ENCODE peak calls at places on chromosomes 11 and 22, in nine cellular contexts. A, M, W, N, E, Y, B, G and X are unnamed samples.

GRCh38 chr11:45652781-45653180 is 12.6 kb downstream of the CHST1 start:
- DNase-seq in M (no peak), A (no peak), B (no peak), G (peak), W (no peak), E (no peak), Y (peak), N (peak), X (no peak)

GRCh38 chr11:130434521-130435223 is 6.3 kb upstream of the ADAMTS8 start:
- DNase-seq in E (peak), G (peak), B (peak), A (peak), N (peak), W (no peak), Y (peak), M (no peak), X (no peak)

GRCh38 chr11:976431-977160 is 50.9 kb downstream of the AP2A2 start:
- DNase-seq in Y (no peak), B (peak), E (no peak), A (no peak), W (no peak), M (no peak), N (peak), G (peak), X (no peak)

GRCh38 chr22:39092111-39092867 is 4.8 kb upstream of the APOBEC3H start:
- DNase-seq in Y (no peak), A (no peak), N (no peak), B (peak), M (no peak), G (no peak), W (no peak), E (no peak), X (no peak)

GRCh38 chr11:59097113-59097708 is 9.8 kb upstream of the FAM111B start:
- DNase-seq in E (peak), A (no peak), N (peak), G (peak), Y (peak), W (no peak), M (no peak), B (peak), X (peak)

GRCh38 chr22:22082960-22083359 is 100.4 kb upstream of the TOP3B start:
- DNase-seq in W (no peak), Y (no peak), E (no peak), A (no peak), B (no peak), N (no peak), G (no peak), M (no peak), X (no peak)

GRCh38 chr22:30868663-30869385 is 99.8 kb downstream of the MORC2 start:
- DNase-seq in B (peak), E (no peak), Y (no peak), M (no peak), N (peak), A (peak), W (no peak), G (peak), X (peak)

GRCh38 chr22:38299001-38299651 is 18.1 kb downstream of the CSNK1E start:
- DNase-seq in W (no peak), B (no peak), N (no peak), A (no peak), E (no peak), Y (peak), G (no peak), M (no peak), X (no peak)

GRCh38 chr22:42863349-42863911 is 6.4 kb upstream of the ARFGAP3 start:
- DNase-seq in B (no peak), W (no peak), G (peak), A (no peak), Y (peak), N (peak), E (no peak), M (no peak), X (peak)

GRCh38 chr11:105937331-105937730 is 84.7 kb downstream of the MSANTD4 start:
- DNase-seq in N (peak), E (no peak), A (no peak), W (no peak), G (peak), Y (peak), M (no peak), B (no peak), X (peak)

GRCh38 chr22:46070722-46071450 is 79.4 kb upstream of the PPARA start:
- DNase-seq in G (peak), Y (peak), W (no peak), N (peak), B (peak), A (peak), M (no peak), E (peak), X (no peak)

GRCh38 chr11:70365536-70365912 is 32.8 kb upstream of the CTTN start:
- DNase-seq in M (no peak), Y (no peak), A (no peak), G (no peak), N (no peak), B (no peak), E (no peak), W (no peak), X (no peak)
- H3K4me3 ChIP-seq in M (no peak), Y (no peak), A (no peak), G (no peak), N (no peak), B (no peak), E (no peak), W (no peak), X (no peak)

GRCh38 chr11:124745270-124745834 is 5.6 kb downstream of the NRGN start:
- DNase-seq in Y (no peak), G (no peak), M (no peak), B (no peak), W (no peak), N (no peak), A (no peak), E (no peak), X (no peak)
- H3K4me3 ChIP-seq in Y (no peak), G (no peak), M (peak), B (no peak), W (no peak), N (no peak), A (peak), E (peak), X (peak)

GRCh38 chr22:18023509-18024275 is 669 bp downstream of the MICAL3 start:
- DNase-seq in N (peak), B (peak), M (no peak), A (peak), G (peak), Y (peak), E (peak), W (peak), X (no peak)

GRCh38 chr22:18024276-18024939 is at the start of gene MICAL3:
- DNase-seq in N (peak), Y (peak), A (peak), G (peak), B (peak), E (peak), W (no peak), M (no peak), X (no peak)

GRCh38 chr22:18022851-18023250 is 1.5 kb downstream of the MICAL3 start:
- DNase-seq in N (no peak), A (no peak), E (no peak), B (no peak), W (no peak), Y (peak), G (no peak), M (no peak), X (no peak)

GRCh38 chr22:18024956-18025720 is 777 bp upstream of the MICAL3 start:
- DNase-seq in Y (no peak), G (no peak), M (no peak), W (no peak), A (no peak), B (no peak), E (peak), N (no peak), X (no peak)

GRCh38 chr22:18021431-18021830 is 2.9 kb downstream of the MICAL3 start:
- DNase-seq in W (no peak), N (no peak), Y (no peak), M (no peak), G (no peak), B (no peak), A (no peak), E (no peak), X (no peak)
- H3K4me3 ChIP-seq in W (no peak), N (no peak), Y (no peak), M (no peak), G (no peak), B (no peak), A (no peak), E (no peak), X (no peak)

GRCh38 chr22:20573176-20573829 is 65.9 kb downstream of the MED15 start:
- DNase-seq in M (no peak), W (no peak), Y (no peak), A (no peak), G (no peak), B (no peak), E (no peak), N (no peak), X (no peak)

GRCh38 chr22:20569059-20570058 is 61.9 kb downstream of the MED15 start:
- DNase-seq in E (no peak), N (peak), W (peak), A (no peak), Y (peak), M (no peak), B (peak), G (peak), X (peak)

GRCh38 chr22:20572132-20572802 is 64.9 kb downstream of the MED15 start:
- DNase-seq in N (no peak), Y (no peak), G (no peak), M (no peak), W (no peak), E (no peak), A (no peak), B (peak), X (no peak)

GRCh38 chr22:20571078-20571503 is 63.7 kb downstream of the MED15 start:
- DNase-seq in G (no peak), Y (no peak), W (no peak), E (no peak), N (no peak), A (no peak), B (no peak), M (no peak), X (no peak)

GRCh38 chr22:20571531-20572007 is 64.2 kb downstream of the MED15 start:
- DNase-seq in Y (peak), M (no peak), G (peak), W (no peak), E (peak), N (peak), B (peak), A (no peak), X (no peak)
- H3K4me3 ChIP-seq in Y (no peak), M (no peak), G (no peak), W (no peak), E (no peak), N (no peak), B (no peak), A (no peak), X (no peak)

GRCh38 chr11:5631426-5631825 is 6.6 kb downstream of the TRIM34 start:
- DNase-seq in M (no peak), G (no peak), Y (no peak), E (no peak), N (no peak), B (no peak), W (no peak), A (no peak), X (no peak)
- H3K4me3 ChIP-seq in M (no peak), G (no peak), Y (no peak), E (peak), N (no peak), B (no peak), W (no peak), A (no peak), X (no peak)

GRCh38 chr11:117795726-117796455 is 1.1 kb downstream of the DSCAML1 start:
- DNase-seq in A (no peak), N (no peak), G (no peak), B (no peak), E (no peak), M (no peak), Y (no peak), W (no peak), X (no peak)
- H3K4me3 ChIP-seq in A (peak), N (no peak), G (no peak), B (peak), E (no peak), M (peak), Y (no peak), W (peak), X (no peak)

GRCh38 chr11:103845331-103845730 is 191.1 kb upstream of the DDI1 start:
- DNase-seq in Y (no peak), B (no peak), M (no peak), G (no peak), W (no peak), N (no peak), A (no peak), E (no peak), X (no peak)
- H3K4me3 ChIP-seq in Y (no peak), B (no peak), M (no peak), G (no peak), W (no peak), N (no peak), A (no peak), E (no peak), X (no peak)